ENCODE peak calls at places on chromosomes 1 and 21, in eight cellular contexts. S is Peyer's patch, E is dorsolateral prefrontal cortex, R is ovary, H is brain microvascular endothelial cell, Q is GM23248, C is sigmoid colon, G is H9. L is an unnamed sample.
A peak's percentile ranks its signal among the peaks of the same experiment; 100 is the strongest.

GRCh38 chr1:222996307-222996983 is 146.6 kb downstream of the TLR5 start:
- DNase-seq in G (no peak), C (no peak), Q (no peak), E (no peak), S (no peak), H (no peak), R (no peak), L (no peak)

GRCh38 chr1:50994997-50995396 is 25.0 kb downstream of the CDKN2C start:
- DNase-seq in C (no peak), Q (no peak), E (no peak), S (no peak), R (no peak), H (no peak), G (no peak), L (no peak)

GRCh38 chr21:42424848-42425602 is 21.3 kb downstream of the UBASH3A start:
- DNase-seq in Q (no peak), G (no peak), E (no peak), C (no peak), H (no peak), R (no peak), S (no peak), L (no peak)

GRCh38 chr1:119475866-119476439 is 31.1 kb upstream of the HSD3B1 start:
- DNase-seq in E (no peak), S (peak; percentile 82), G (peak; percentile 89), H (peak; percentile 38), R (peak; percentile 54), Q (peak; percentile 47), C (no peak), L (peak; percentile 73)

GRCh38 chr1:17886838-17887441 is 131.8 kb downstream of the ACTL8 start:
- DNase-seq in S (no peak), G (peak; percentile 8), R (no peak), H (no peak), C (no peak), Q (no peak), E (no peak), L (no peak)

GRCh38 chr1:182855886-182856285 is 16.7 kb downstream of the DHX9 start:
- DNase-seq in E (no peak), Q (peak; percentile 38), S (no peak), R (no peak), C (no peak), H (no peak), G (no peak), L (no peak)

GRCh38 chr1:79899914-79900313 is 893.4 kb upstream of the ADGRL4 start:
- DNase-seq in H (peak; percentile 92), G (no peak), E (no peak), C (no peak), Q (peak; percentile 98), S (no peak), R (no peak), L (peak; percentile 95)

GRCh38 chr1:180610556-180611015 is 21.2 kb upstream of the XPR1 start:
- DNase-seq in Q (no peak), S (no peak), H (no peak), C (no peak), E (no peak), G (no peak), R (no peak), L (no peak)

GRCh38 chr1:46532498-46533178 is 18.8 kb downstream of the KNCN start:
- DNase-seq in R (peak; percentile 85), S (peak; percentile 72), G (peak; percentile 55), E (no peak), H (no peak), C (peak; percentile 80), Q (peak; percentile 79), L (peak; percentile 72)

GRCh38 chr1:42944207-42944928 is 14.3 kb downstream of the SLC2A1 start:
- DNase-seq in R (no peak), E (no peak), S (no peak), Q (no peak), C (peak; percentile 88), G (no peak), H (no peak), L (no peak)

GRCh38 chr1:203839081-203839480 is 22.3 kb upstream of the SNRPE start:
- DNase-seq in H (peak; percentile 84), S (no peak), G (no peak), C (no peak), E (no peak), Q (peak; percentile 53), R (no peak), L (no peak)

GRCh38 chr1:6603851-6604558 is 1.3 kb upstream of the KLHL21 start:
- DNase-seq in R (peak; percentile 84), S (peak; percentile 58), E (no peak), G (peak; percentile 88), H (peak; percentile 84), Q (peak; percentile 89), C (peak; percentile 94), L (peak; percentile 91)

GRCh38 chr1:2384941-2385481 is 6.3 kb downstream of the MORN1 start:
- DNase-seq in E (peak; percentile 70), H (no peak), C (peak; percentile 62), Q (no peak), S (peak; percentile 41), G (no peak), R (peak; percentile 38), L (no peak)

GRCh38 chr1:150535511-150536281 is 13.5 kb upstream of the ADAMTSL4 start:
- DNase-seq in H (no peak), R (no peak), S (no peak), E (no peak), Q (peak; percentile 83), G (peak; percentile 32), C (no peak), L (no peak)
- H3K27ac ChIP-seq in H (no peak overlapping the region), R (no peak overlapping the region), S (no peak overlapping the region), E (no peak overlapping the region), Q (peak overlapping the region; percentile 74), G (no peak overlapping the region), C (peak overlapping the region; percentile 25), L (peak overlapping the region; percentile 45)

GRCh38 chr1:246280551-246280950 is 226.5 kb downstream of the SMYD3 start:
- DNase-seq in Q (peak; percentile 31), H (peak; percentile 34), E (no peak), G (no peak), S (no peak), R (no peak), C (no peak), L (peak; percentile 31)

GRCh38 chr1:246281639-246282038 is 225.4 kb downstream of the SMYD3 start:
- DNase-seq in H (no peak), S (no peak), Q (no peak), C (no peak), R (no peak), G (no peak), E (no peak), L (no peak)

GRCh38 chr1:246284021-246284420 is 223.1 kb downstream of the SMYD3 start:
- DNase-seq in Q (no peak), G (no peak), C (no peak), S (no peak), E (no peak), H (no peak), R (no peak), L (peak; percentile 25)

GRCh38 chr1:246279402-246279801 is 227.7 kb downstream of the SMYD3 start:
- DNase-seq in E (no peak), H (no peak), C (no peak), S (no peak), G (no peak), R (no peak), Q (no peak), L (no peak)

GRCh38 chr1:246281195-246281594 is 225.9 kb downstream of the SMYD3 start:
- DNase-seq in S (no peak), G (no peak), E (no peak), R (no peak), C (no peak), Q (no peak), H (no peak), L (no peak)
- H3K27ac ChIP-seq in S (no peak overlapping the region), G (no peak overlapping the region), E (no peak overlapping the region), R (no peak overlapping the region), C (no peak overlapping the region), Q (no peak overlapping the region), H (no peak overlapping the region), L (no peak overlapping the region)

GRCh38 chr1:25694167-25694566 is 77.6 kb downstream of the MAN1C1 start:
- DNase-seq in R (peak; percentile 71), E (no peak), G (peak; percentile 11), C (peak; percentile 90), S (no peak), H (no peak), Q (peak; percentile 74), L (peak; percentile 31)

GRCh38 chr1:25692560-25692959 is 76.0 kb downstream of the MAN1C1 start:
- DNase-seq in R (no peak), S (no peak), G (peak; percentile 68), H (no peak), Q (no peak), E (no peak), C (no peak), L (peak; percentile 46)

GRCh38 chr1:25695991-25696330 is 79.4 kb downstream of the MAN1C1 start:
- DNase-seq in G (no peak), H (peak; percentile 93), Q (peak; percentile 93), R (no peak), C (peak; percentile 71), E (no peak), S (no peak), L (peak; percentile 92)

GRCh38 chr1:25695066-25695990 is 78.7 kb downstream of the MAN1C1 start:
- DNase-seq in R (peak; percentile 85), S (no peak), E (no peak), Q (peak; percentile 98), H (peak; percentile 97), G (peak; percentile 75), C (peak; percentile 94), L (peak; percentile 99)

GRCh38 chr1:25694591-25695007 is 78.0 kb downstream of the MAN1C1 start:
- DNase-seq in S (no peak), C (peak; percentile 82), G (peak; percentile 27), Q (peak; percentile 66), H (no peak), E (no peak), R (no peak), L (peak; percentile 67)
- H3K27ac ChIP-seq in S (peak overlapping the region; percentile 55), C (peak overlapping the region; percentile 86), G (no peak overlapping the region), Q (peak overlapping the region; percentile 94), H (peak overlapping the region; percentile 88), E (peak overlapping the region; percentile 91), R (peak overlapping the region; percentile 72), L (peak overlapping the region; percentile 93)

DNA sequence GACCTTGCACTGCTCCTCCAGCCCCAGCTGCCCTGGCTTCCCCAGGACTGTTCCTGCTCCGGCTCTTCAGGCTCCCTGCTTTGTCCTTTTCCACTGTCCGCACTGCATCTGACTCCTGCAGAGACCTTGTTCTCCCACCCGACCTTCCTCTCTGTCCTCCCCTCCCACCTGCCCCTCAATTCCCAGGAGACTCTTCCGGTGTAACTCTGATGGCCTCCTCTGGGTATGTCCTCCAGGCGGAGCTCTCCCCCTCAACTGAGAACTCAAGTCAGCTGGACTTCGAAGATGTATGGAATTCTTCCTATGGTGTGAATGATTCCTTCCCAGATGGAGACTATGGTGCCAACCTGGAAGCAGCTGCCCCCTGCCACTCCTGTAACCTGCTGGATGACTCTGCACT is 550 bp downstream of the ACKR1 start:
- DNase-seq in H (no peak), Q (no peak), C (no peak), R (no peak), E (no peak), S (no peak), G (peak; percentile 73), L (no peak)
- H3K27ac ChIP-seq in H (no peak overlapping the region), Q (no peak overlapping the region), C (no peak overlapping the region), R (no peak overlapping the region), E (no peak overlapping the region), S (no peak overlapping the region), G (no peak overlapping the region), L (no peak overlapping the region)

GRCh38 chr1:56627019-56627635 is 18.0 kb upstream of the PRKAA2 start:
- DNase-seq in C (no peak), G (no peak), R (no peak), S (no peak), Q (peak; percentile 50), E (no peak), H (no peak), L (no peak)
- H3K27ac ChIP-seq in C (no peak overlapping the region), G (no peak overlapping the region), R (no peak overlapping the region), S (no peak overlapping the region), Q (peak overlapping the region; percentile 49), E (no peak overlapping the region), H (peak overlapping the region; percentile 48), L (no peak overlapping the region)